ENCODE peak calls at places on chromosomes 3 and 15, in five cellular contexts. S, N, V, E and F are unnamed samples.

GRCh38 chr3:70620367-70620766 is 307.9 kb upstream of the MDFIC2 start:
- DNase-seq in N (no peak), E (no peak), V (no peak), S (no peak), F (no peak)

GRCh38 chr15:39300451-39301153 is 280.3 kb upstream of the THBS1 start:
- DNase-seq in V (peak; percentile 49), N (no peak), S (no peak), E (peak; percentile 73), F (no peak)

GRCh38 chr15:61834076-61834697 is 226.1 kb downstream of the VPS13C start:
- DNase-seq in N (peak; percentile 86), E (peak; percentile 72), V (peak; percentile 25), S (peak; percentile 90), F (peak; percentile 77)

GRCh38 chr3:197428117-197428761 is 127.5 kb downstream of the BDH1 start:
- DNase-seq in E (peak; percentile 38), N (no peak), V (no peak), S (peak; percentile 60), F (no peak)

GRCh38 chr15:60871152-60871551 is 357.9 kb downstream of the RORA start:
- DNase-seq in V (no peak), E (no peak), S (no peak), N (no peak), F (no peak)

GRCh38 chr3:73499787-73500186 is 125.0 kb downstream of the PDZRN3 start:
- DNase-seq in V (no peak), N (no peak), E (no peak), S (no peak), F (no peak)

GRCh38 chr15:22887157-22887951 is 48.9 kb downstream of the NIPA2 start:
- DNase-seq in V (peak; percentile 72), E (peak; percentile 84), S (no peak), N (peak; percentile 21), F (no peak)

GRCh38 chr3:42053476-42053875 is 37.7 kb upstream of the TRAK1 start:
- DNase-seq in S (no peak), N (peak; percentile 58), V (no peak), E (no peak), F (no peak)

GRCh38 chr3:116083686-116084085 is 361.6 kb downstream of the LSAMP start:
- DNase-seq in N (no peak), V (no peak), E (no peak), S (no peak), F (no peak)

GRCh38 chr15:68419301-68420175 is 12.4 kb downstream of the ITGA11 start:
- DNase-seq in S (no peak), N (no peak), E (no peak), V (no peak), F (no peak)

GRCh38 chr15:75945953-75946352 is 42.3 kb downstream of the FBXO22 start:
- DNase-seq in S (no peak), E (peak; percentile 14), V (no peak), N (no peak), F (no peak)

GRCh38 chr15:73560501-73561117 is 72.6 kb downstream of the NPTN start:
- DNase-seq in V (peak; percentile 39), S (no peak), N (peak; percentile 75), E (peak; percentile 67), F (no peak)

GRCh38 chr3:122003112-122003511 is 18.9 kb downstream of the ILDR1 start:
- DNase-seq in E (no peak), N (no peak), S (no peak), V (no peak), F (no peak)

GRCh38 chr3:10602769-10603768 is 97.7 kb upstream of the ATP2B2 start:
- DNase-seq in E (no peak), N (no peak), V (no peak), S (no peak), F (no peak)

GRCh38 chr3:156643729-156644389 is 30.5 kb upstream of the TIPARP start:
- DNase-seq in E (no peak), S (peak; percentile 19), V (no peak), N (peak; percentile 56), F (no peak)

GRCh38 chr3:87088984-87089841 is 98.3 kb upstream of the VGLL3 start:
- DNase-seq in V (peak; percentile 63), E (peak; percentile 87), S (no peak), N (peak; percentile 93), F (no peak)

GRCh38 chr3:45546636-45547201 is 47.8 kb upstream of the LIMD1 start:
- DNase-seq in V (no peak), N (no peak), E (no peak), S (peak; percentile 32), F (peak; percentile 45)

GRCh38 chr15:97517726-97518125 is 442.8 kb upstream of the ARRDC4 start:
- DNase-seq in E (no peak), V (no peak), N (no peak), S (no peak), F (no peak)

GRCh38 chr15:43169888-43170287 is 15.3 kb upstream of the CCNDBP1 start:
- DNase-seq in N (no peak), S (no peak), E (no peak), V (no peak), F (no peak)

GRCh38 chr15:29275855-29276254 is 6.2 kb upstream of the NSMCE3 start:
- DNase-seq in E (no peak), N (no peak), S (no peak), V (no peak), F (no peak)

GRCh38 chr15:62444104-62445027 is 279.3 kb upstream of the C2CD4B start:
- DNase-seq in V (peak; percentile 87), S (no peak), N (peak; percentile 16), E (peak; percentile 96), F (no peak)

GRCh38 chr3:37556789-37557301 is 304.8 kb upstream of the CTDSPL start:
- DNase-seq in S (no peak), N (peak; percentile 26), E (no peak), V (no peak), F (no peak)

GRCh38 chr3:99325407-99325806 is 313.0 kb upstream of the COL8A1 start:
- DNase-seq in S (no peak), N (no peak), E (no peak), V (no peak), F (no peak)